ENCODE peak calls at places on chromosomes 16 and 17, in nine cellular contexts. J, E, B, Q, Y, T, H, S and D are unnamed samples.

GRCh38 chr16:57372372-57373116 is at the start of gene CX3CL1:
- DNase-seq in E (peak), Y (peak), Q (no peak), J (no peak), T (no peak), S (no peak), B (no peak), H (no peak), D (peak)

GRCh38 chr17:82408288-82408937 is 9.7 kb upstream of the HEXD start:
- DNase-seq in S (peak), B (no peak), T (no peak), Q (no peak), H (no peak), J (no peak), Y (no peak), E (no peak), D (no peak)

GRCh38 chr17:50206604-50207293 is 5.3 kb upstream of the COL1A1 start:
- DNase-seq in J (peak), B (no peak), S (no peak), T (peak), E (peak), Y (no peak), H (no peak), Q (no peak), D (no peak)

GRCh38 chr17:16875662-16876061 is 96.3 kb downstream of the TNFRSF13B start:
- DNase-seq in Y (no peak), B (no peak), E (no peak), T (no peak), J (no peak), S (no peak), Q (no peak), H (no peak), D (no peak)

GRCh38 chr16:87182759-87183158 is 134.4 kb downstream of the C16orf95 start:
- DNase-seq in T (no peak), Y (no peak), E (no peak), S (no peak), B (no peak), Q (no peak), J (no peak), H (no peak), D (no peak)

GRCh38 chr17:50274142-50274944 is at the start of gene TMEM92:
- DNase-seq in E (peak), Q (no peak), H (no peak), T (peak), S (no peak), J (no peak), Y (peak), B (no peak), D (no peak)

GRCh38 chr16:54934536-54935410 is 4.1 kb downstream of the IRX5 start:
- DNase-seq in H (no peak), B (no peak), S (no peak), Q (no peak), T (no peak), E (peak), Y (no peak), J (no peak), D (no peak)

GRCh38 chr17:9684955-9685621 is 39.8 kb downstream of the USP43 start:
- DNase-seq in Q (no peak), T (no peak), B (no peak), H (no peak), J (peak), Y (no peak), S (no peak), E (no peak), D (no peak)

GRCh38 chr16:69397821-69398521 is 12.2 kb upstream of the TERF2 start:
- DNase-seq in J (peak), T (peak), H (peak), E (peak), Y (peak), S (peak), Q (no peak), B (no peak), D (peak)

GRCh38 chr16:8492690-8493089 is 97.6 kb downstream of the TMEM114 start:
- DNase-seq in B (no peak), S (no peak), E (no peak), T (no peak), H (no peak), Q (no peak), Y (no peak), J (no peak), D (no peak)

GRCh38 chr16:9337262-9338032 is 246.0 kb downstream of the HAPSTR1 start:
- DNase-seq in Q (no peak), S (no peak), Y (no peak), B (no peak), T (no peak), J (no peak), H (no peak), E (peak), D (no peak)

GRCh38 chr17:5804226-5804625 is 219.9 kb upstream of the NLRP1 start:
- DNase-seq in S (no peak), T (no peak), Y (no peak), H (no peak), E (no peak), B (no peak), Q (no peak), J (no peak), D (no peak)

GRCh38 chr17:33968350-33969044 is 286.6 kb upstream of the CCL2 start:
- DNase-seq in J (no peak), T (peak), E (no peak), Y (no peak), Q (no peak), B (peak), H (no peak), S (no peak), D (no peak)

GRCh38 chr16:28597692-28598261 is 927 bp upstream of the SULT1A2 start:
- DNase-seq in Q (no peak), T (no peak), J (no peak), B (no peak), E (peak), S (no peak), H (no peak), Y (peak), D (no peak)

GRCh38 chr16:12462690-12463646 is 340.7 kb downstream of the CPPED1 start:
- DNase-seq in Q (peak), J (no peak), T (no peak), H (peak), Y (no peak), B (no peak), S (no peak), E (peak), D (no peak)

GRCh38 chr17:58136669-58137279 is 11.4 kb upstream of the OR4D1 start:
- DNase-seq in H (no peak), Y (peak), S (no peak), B (no peak), J (no peak), E (peak), Q (no peak), T (no peak), D (no peak)

GRCh38 chr16:54801445-54801844 is 129.2 kb upstream of the IRX5 start:
- DNase-seq in S (no peak), J (no peak), Q (no peak), T (no peak), H (no peak), Y (no peak), E (no peak), B (no peak), D (no peak)

GRCh38 chr16:77951788-77952187 is 70.6 kb upstream of the CLEC3A start:
- DNase-seq in E (peak), Q (no peak), Y (peak), S (no peak), T (no peak), J (peak), B (peak), H (no peak), D (no peak)

GRCh38 chr16:73735954-73736353 is 560.7 kb upstream of the PSMD7 start:
- DNase-seq in B (no peak), S (no peak), Y (no peak), T (no peak), Q (no peak), E (no peak), H (no peak), J (no peak), D (no peak)

GRCh38 chr17:80175411-80175810 is 5.6 kb downstream of the CARD14 start:
- DNase-seq in Q (no peak), S (no peak), H (no peak), Y (no peak), E (peak), J (no peak), T (no peak), B (no peak), D (no peak)

GRCh38 chr17:41777579-41778188 is 8.8 kb downstream of the JUP start:
- DNase-seq in T (no peak), Y (peak), Q (peak), S (peak), E (peak), H (peak), J (peak), B (no peak), D (peak)

GRCh38 chr17:30234954-30235353 is 543 bp downstream of the SLC6A4 start:
- DNase-seq in S (no peak), Y (no peak), J (no peak), T (no peak), H (no peak), E (peak), Q (no peak), B (no peak), D (no peak)

GRCh38 chr17:77700165-77700881 is 258.2 kb upstream of the TNRC6C start:
- DNase-seq in H (no peak), E (peak), Y (no peak), S (no peak), B (no peak), J (no peak), Q (no peak), T (no peak), D (no peak)

GRCh38 chr17:29114141-29114540 is 66.1 kb downstream of the MYO18A start:
- DNase-seq in B (no peak), E (no peak), S (no peak), Q (no peak), H (no peak), Y (no peak), J (no peak), T (no peak), D (no peak)

GRCh38 chr16:51134269-51134812 is 16.7 kb downstream of the SALL1 start:
- DNase-seq in H (no peak), Q (no peak), Y (no peak), J (no peak), E (peak), S (no peak), T (no peak), B (no peak), D (no peak)

GRCh38 chr16:19901164-19901563 is 16.5 kb upstream of the GPRC5B start:
- DNase-seq in S (no peak), E (no peak), T (no peak), B (no peak), Q (no peak), J (no peak), Y (no peak), H (no peak), D (no peak)

GRCh38 chr16:68309798-68310197 is 948 bp downstream of the SLC7A6OS start:
- DNase-seq in Q (no peak), T (no peak), S (no peak), Y (no peak), J (no peak), H (no peak), E (no peak), B (no peak), D (no peak)

GRCh38 chr16:85255777-85256176 is 143.5 kb upstream of the CIBAR2 start:
- DNase-seq in Y (no peak), S (no peak), T (no peak), J (no peak), E (no peak), H (no peak), Q (no peak), B (no peak), D (no peak)

GRCh38 chr17:31915456-31916100 is 14.1 kb upstream of the UTP6 start:
- DNase-seq in S (no peak), E (no peak), T (no peak), B (no peak), Y (no peak), J (no peak), H (no peak), Q (no peak), D (no peak)

GRCh38 chr17:70405492-70406220 is 236.3 kb downstream of the KCNJ2 start:
- DNase-seq in T (no peak), Q (peak), Y (no peak), J (no peak), S (peak), H (peak), B (no peak), E (no peak), D (no peak)

GRCh38 chr17:59470624-59471297 is 94.6 kb upstream of the DHX40 start:
- DNase-seq in Q (no peak), E (no peak), H (no peak), B (no peak), T (no peak), Y (no peak), S (no peak), J (no peak), D (no peak)

GRCh38 chr17:8581002-8581658 is 49.4 kb downstream of the MYH10 start:
- DNase-seq in Y (no peak), Q (no peak), B (no peak), E (no peak), J (no peak), S (no peak), H (no peak), T (no peak), D (no peak)

GRCh38 chr16:6105115-6105514 is 1007.5 kb upstream of the EEF2KMT start:
- DNase-seq in H (no peak), B (no peak), S (no peak), E (no peak), Y (no peak), J (no peak), T (no peak), Q (no peak), D (no peak)

GRCh38 chr17:55774834-55775233 is 24.0 kb downstream of the PCTP start:
- DNase-seq in Q (no peak), J (peak), E (peak), Y (no peak), B (no peak), H (no peak), S (no peak), T (no peak), D (no peak)

GRCh38 chr16:28040039-28040438 is 23.5 kb downstream of the GSG1L start:
- DNase-seq in E (no peak), H (no peak), J (no peak), B (no peak), Y (no peak), Q (no peak), T (no peak), S (no peak), D (no peak)

GRCh38 chr16:30567160-30567990 is 4.1 kb downstream of the ZNF688 start:
- DNase-seq in B (no peak), Y (no peak), T (peak), E (no peak), H (no peak), J (no peak), S (no peak), Q (no peak), D (no peak)